ENCODE peak calls at places on chromosomes 3 and 15, in ten cellular contexts. S is naive thymus-derived CD4-positive, alpha-beta T cell; T is upper lobe of left lung; R is SJCRH30; A is cardiac muscle cell; J is breast epithelium; Y is psoas muscle; K is PC-3; B is adrenal gland; I is left ventricle myocardium inferior. D is an unnamed sample.

GRCh38 chr3:114112696-114113095 is 56.2 kb downstream of the QTRT2 start:
- DNase-seq in B (no peak), K (peak; percentile 24), A (peak; percentile 41), Y (no peak), T (no peak), I (no peak), S (no peak), J (no peak), R (no peak), D (peak; percentile 21)

GRCh38 chr15:85754993-85755392 is 39.7 kb downstream of the KLHL25 start:
- DNase-seq in Y (no peak), J (no peak), I (peak; percentile 61), K (no peak), A (peak; percentile 46), R (peak; percentile 74), S (no peak), T (no peak), B (peak; percentile 53), D (no peak)

GRCh38 chr3:82080792-82081191 is 319.3 kb upstream of the GBE1 start:
- DNase-seq in K (peak; percentile 61), R (no peak), B (no peak), A (no peak), T (no peak), S (no peak), I (no peak), Y (no peak), J (no peak), D (no peak)

GRCh38 chr3:72847751-72848702 is at the start of gene SHQ1:
- DNase-seq in K (peak; percentile 98), R (peak; percentile 91), T (peak; percentile 97), A (peak; percentile 96), J (peak; percentile 90), I (peak; percentile 96), B (peak; percentile 96), S (peak; percentile 88), Y (peak; percentile 98), D (peak; percentile 98)

GRCh38 chr15:88878720-88879184 is 16.6 kb downstream of the HAPLN3 start:
- DNase-seq in S (peak; percentile 22), Y (peak; percentile 71), J (no peak), K (peak; percentile 60), T (peak; percentile 43), B (peak; percentile 65), R (peak; percentile 75), A (peak; percentile 60), I (no peak), D (peak; percentile 60)

GRCh38 chr3:31253782-31254181 is 278.9 kb upstream of the STT3B start:
- DNase-seq in Y (no peak), I (no peak), T (no peak), S (no peak), A (peak; percentile 41), B (no peak), J (no peak), R (no peak), K (no peak), D (no peak)

GRCh38 chr3:111080357-111080937 is 8.8 kb downstream of the NECTIN3 start:
- DNase-seq in K (peak; percentile 70), B (no peak), J (no peak), T (no peak), Y (no peak), S (no peak), I (no peak), R (no peak), A (peak; percentile 69), D (peak; percentile 66)

GRCh38 chr3:71987828-71988227 is 202.9 kb upstream of the PROK2 start:
- DNase-seq in R (no peak), A (no peak), K (no peak), I (no peak), Y (no peak), S (no peak), T (no peak), J (peak; percentile 25), B (no peak), D (no peak)

GRCh38 chr3:126180477-126181397 is at the start of gene ALDH1L1:
- DNase-seq in K (no peak), B (peak; percentile 97), Y (peak; percentile 96), R (no peak), I (peak; percentile 85), A (peak; percentile 93), J (peak; percentile 69), T (peak; percentile 73), S (no peak), D (peak; percentile 85)

GRCh38 chr15:33476076-33476475 is 165.3 kb downstream of the RYR3 start:
- DNase-seq in B (no peak), R (no peak), I (no peak), T (no peak), J (no peak), K (no peak), A (no peak), S (no peak), Y (no peak), D (no peak)

GRCh38 chr3:32815812-32816438 is 1.9 kb upstream of the TRIM71 start:
- DNase-seq in S (no peak), B (no peak), K (no peak), A (no peak), R (no peak), I (no peak), Y (no peak), J (no peak), T (no peak), D (peak; percentile 51)

GRCh38 chr3:11155341-11156025 is 1.2 kb downstream of the HRH1 start:
- DNase-seq in Y (peak; percentile 79), R (no peak), B (peak; percentile 78), I (peak; percentile 67), K (peak; percentile 85), J (peak; percentile 37), S (no peak), T (peak; percentile 64), A (peak; percentile 84), D (peak; percentile 63)
- H3K27me3 ChIP-seq in Y (peaks cover 56% of the 10 kb centered on the region), R (peaks cover 9% of the 10 kb centered on the region), B (peaks cover 11% of the 10 kb centered on the region), I (peaks cover 63% of the 10 kb centered on the region), K (no peaks in the 10 kb centered on the region), J (peaks cover 23% of the 10 kb centered on the region), S (no peaks in the 10 kb centered on the region), T (no peaks in the 10 kb centered on the region), A (peaks cover 92% of the 10 kb centered on the region), D (peaks cover 66% of the 10 kb centered on the region)

GRCh38 chr15:49900836-49901235 is 218.2 kb downstream of the ATP8B4 start:
- DNase-seq in Y (no peak), T (no peak), A (no peak), K (no peak), I (no peak), R (no peak), B (no peak), J (no peak), S (no peak), D (no peak)

GRCh38 chr15:49901867-49902775 is 216.9 kb downstream of the ATP8B4 start:
- DNase-seq in R (no peak), B (no peak), A (peak; percentile 81), K (peak; percentile 22), J (no peak), Y (no peak), T (no peak), S (no peak), I (no peak), D (no peak)

GRCh38 chr15:49898575-49899283 is 220.3 kb downstream of the ATP8B4 start:
- DNase-seq in T (no peak), A (no peak), J (no peak), S (no peak), I (no peak), R (no peak), K (no peak), B (no peak), Y (no peak), D (no peak)

GRCh38 chr15:49898097-49898496 is 220.9 kb downstream of the ATP8B4 start:
- DNase-seq in A (no peak), S (no peak), R (no peak), J (no peak), Y (no peak), T (no peak), B (no peak), I (no peak), K (peak; percentile 37), D (no peak)

DNA sequence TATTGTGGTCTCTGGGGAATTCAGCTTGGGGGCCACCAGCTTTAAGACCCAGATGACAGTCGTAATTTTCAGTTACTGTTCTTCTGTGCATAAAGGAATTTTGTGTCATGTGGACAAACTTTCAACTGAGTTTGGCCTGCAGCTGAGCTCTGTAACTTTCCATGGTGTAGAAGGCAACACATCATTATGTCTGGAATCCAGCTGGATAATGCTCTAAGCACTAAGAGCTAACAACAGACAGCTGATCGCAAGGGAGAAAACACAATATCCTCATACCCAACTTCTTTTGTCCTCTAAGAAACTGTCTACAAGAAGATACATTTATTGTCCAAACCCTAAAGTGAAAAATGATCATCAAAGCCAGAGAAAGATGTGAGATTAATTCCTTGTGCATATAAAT is 219.0 kb downstream of the ATP8B4 start:
- DNase-seq in R (no peak), J (no peak), I (no peak), K (no peak), B (no peak), T (no peak), A (peak; percentile 37), S (no peak), Y (no peak), D (peak; percentile 71)
- H3K4me1 ChIP-seq in R (peaks cover 54% of the 10 kb centered on the region), J (peaks cover 11% of the 10 kb centered on the region), I (peaks cover 26% of the 10 kb centered on the region), K (peaks cover 27% of the 10 kb centered on the region), B (no peaks in the 10 kb centered on the region), T (no peaks in the 10 kb centered on the region), A (peaks cover 14% of the 10 kb centered on the region), S (no peaks in the 10 kb centered on the region), Y (no peaks in the 10 kb centered on the region), D (peaks cover 53% of the 10 kb centered on the region)

GRCh38 chr3:98750520-98750919 is 12.6 kb upstream of the ST3GAL6 start:
- DNase-seq in T (no peak), J (no peak), Y (no peak), A (no peak), R (no peak), K (peak; percentile 74), S (no peak), I (no peak), B (no peak), D (no peak)

GRCh38 chr3:98754483-98754882 is 8.7 kb upstream of the ST3GAL6 start:
- DNase-seq in A (no peak), I (no peak), B (no peak), T (no peak), R (no peak), Y (no peak), S (no peak), J (no peak), K (no peak), D (no peak)

GRCh38 chr3:98759629-98760028 is 3.5 kb upstream of the ST3GAL6 start:
- DNase-seq in B (no peak), J (no peak), I (no peak), K (no peak), Y (no peak), T (no peak), S (no peak), A (no peak), R (no peak), D (no peak)

DNA sequence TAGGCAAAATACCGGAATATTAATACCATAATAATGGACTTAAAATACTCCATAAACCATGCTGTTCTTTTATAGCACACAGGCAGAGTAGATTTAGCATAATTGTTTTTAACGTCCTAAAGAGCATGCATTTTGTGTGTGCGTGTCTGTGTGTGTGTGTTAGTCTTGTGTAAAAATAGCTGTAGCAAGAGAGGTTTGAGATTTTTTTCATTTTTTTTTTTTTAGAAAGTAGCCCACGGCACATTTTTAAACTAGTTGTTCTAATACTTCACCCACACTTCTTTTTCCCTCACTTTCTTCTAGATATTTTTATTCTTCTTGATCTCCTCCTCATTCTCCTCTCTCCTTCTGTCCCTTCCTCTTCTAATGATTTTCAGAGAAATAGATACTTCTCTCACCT is 7.5 kb upstream of the ST3GAL6 start:
- DNase-seq in R (no peak), T (no peak), J (no peak), A (no peak), I (no peak), Y (no peak), B (no peak), S (no peak), K (no peak), D (no peak)
- H3K27me3 ChIP-seq in R (no peaks in the 10 kb centered on the region), T (no peaks in the 10 kb centered on the region), J (no peaks in the 10 kb centered on the region), A (no peaks in the 10 kb centered on the region), I (no peaks in the 10 kb centered on the region), Y (no peaks in the 10 kb centered on the region), B (no peaks in the 10 kb centered on the region), S (no peaks in the 10 kb centered on the region), K (no peaks in the 10 kb centered on the region), D (no peaks in the 10 kb centered on the region)

GRCh38 chr3:42655331-42655888 is 1.9 kb downstream of the ZBTB47 start:
- DNase-seq in I (no peak), S (no peak), B (peak; percentile 35), J (no peak), R (no peak), Y (peak; percentile 72), K (no peak), T (no peak), A (no peak), D (no peak)
- H3K4me1 ChIP-seq in I (peaks cover 83% of the 10 kb centered on the region), S (peaks cover 12% of the 10 kb centered on the region), B (peaks cover 36% of the 10 kb centered on the region), J (peaks cover 18% of the 10 kb centered on the region), R (peaks cover 7% of the 10 kb centered on the region), Y (peaks cover 59% of the 10 kb centered on the region), K (peaks cover 28% of the 10 kb centered on the region), T (peaks cover 46% of the 10 kb centered on the region), A (peaks cover 10% of the 10 kb centered on the region), D (peaks cover 13% of the 10 kb centered on the region)